ENCODE peak calls at places on chromosome 13, in ten cellular contexts. F is heart right ventricle, I is A549, H is transverse colon, Z is right atrium auricular region, P is PC-3, X is cardiac fibroblast, V is fibroblast of lung, W is neural progenitor cell, O is colonic mucosa. Y is an unnamed sample.

GRCh38 chr13:68099616-68100015 is 869.5 kb upstream of the PCDH9 start:
- DNase-seq in F (no peak), I (no peak), H (no peak), Z (no peak), P (peak), X (peak), V (peak), W (no peak), O (no peak), Y (peak)

GRCh38 chr13:87295636-87296035 is 375.5 kb upstream of the SLITRK5 start:
- DNase-seq in F (no peak), I (no peak), H (no peak), Z (no peak), P (no peak), X (no peak), V (peak), W (no peak), O (no peak), Y (no peak)

GRCh38 chr13:96089749-96090239 is at the start of gene HS6ST3:
- DNase-seq in F (peak), I (peak), H (no peak), Z (no peak), P (peak), X (peak), V (peak), W (peak), O (no peak), Y (no peak)

GRCh38 chr13:114077938-114078335 is 54.5 kb downstream of the RASA3 start:
- DNase-seq in F (no peak), I (no peak), H (no peak), Z (no peak), P (no peak), X (peak), V (peak), W (peak), O (no peak), Y (peak)

GRCh38 chr13:41017153-41017552 is 2.0 kb downstream of the ELF1 start:
- DNase-seq in F (no peak), I (no peak), H (peak), Z (no peak), P (no peak), X (no peak), V (no peak), W (no peak), O (no peak), Y (no peak)

GRCh38 chr13:103104340-103104739 is 38.1 kb upstream of the SLC10A2 start:
- DNase-seq in F (no peak), I (no peak), H (no peak), Z (no peak), P (no peak), X (peak), V (no peak), W (no peak), O (no peak), Y (no peak)

GRCh38 chr13:83182845-83183244 is 699.4 kb downstream of the SLITRK1 start:
- DNase-seq in F (no peak), I (no peak), H (no peak), Z (no peak), P (no peak), X (no peak), V (no peak), W (no peak), O (no peak), Y (no peak)

GRCh38 chr13:36258831-36259230 is 38.8 kb downstream of the CCDC169 start:
- DNase-seq in F (no peak), I (no peak), H (no peak), Z (no peak), P (no peak), X (no peak), V (no peak), W (no peak), O (no peak), Y (no peak)

DNA sequence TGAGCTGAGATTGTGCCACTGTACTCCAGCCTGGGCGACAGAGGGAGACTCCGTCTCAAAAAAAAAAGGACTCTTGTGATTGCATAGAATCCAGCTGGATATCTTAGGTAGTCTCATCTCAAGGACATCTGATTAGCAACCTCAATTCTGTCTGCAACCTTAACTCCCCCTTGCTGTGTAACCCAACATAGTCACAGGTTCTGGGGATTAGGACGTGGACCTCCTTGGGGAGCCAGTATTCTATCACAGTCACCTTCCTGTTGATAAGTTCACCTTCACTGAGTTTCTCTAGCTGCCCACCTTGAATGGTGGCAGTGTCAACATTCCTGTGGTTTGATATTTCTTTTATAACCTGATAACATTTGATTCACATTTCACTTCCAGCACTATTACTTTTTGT is 27.2 kb downstream of the GPR18 start:
- DNase-seq in F (no peak), I (no peak), H (no peak), Z (no peak), P (no peak), X (no peak), V (no peak), W (no peak), O (no peak), Y (no peak)
- H3K4me3 ChIP-seq in F (no peak), I (no peak), H (no peak), Z (no peak), P (no peak), X (no peak), V (no peak), W (no peak), O (no peak), Y (no peak)

GRCh38 chr13:45331981-45332830 is 8.8 kb downstream of the TPT1 start:
- DNase-seq in F (no peak), I (no peak), H (no peak), Z (peak), P (peak), X (peak), V (peak), W (no peak), O (no peak), Y (peak)

GRCh38 chr13:45325806-45326205 is 15.2 kb downstream of the TPT1 start:
- DNase-seq in F (peak), I (no peak), H (no peak), Z (peak), P (peak), X (peak), V (peak), W (no peak), O (no peak), Y (peak)

GRCh38 chr13:45328661-45329105 is 12.3 kb downstream of the TPT1 start:
- DNase-seq in F (no peak), I (no peak), H (no peak), Z (no peak), P (no peak), X (peak), V (peak), W (no peak), O (no peak), Y (peak)

GRCh38 chr13:45331123-45331619 is 9.8 kb downstream of the TPT1 start:
- DNase-seq in F (no peak), I (no peak), H (no peak), Z (no peak), P (no peak), X (peak), V (no peak), W (no peak), O (no peak), Y (no peak)

DNA sequence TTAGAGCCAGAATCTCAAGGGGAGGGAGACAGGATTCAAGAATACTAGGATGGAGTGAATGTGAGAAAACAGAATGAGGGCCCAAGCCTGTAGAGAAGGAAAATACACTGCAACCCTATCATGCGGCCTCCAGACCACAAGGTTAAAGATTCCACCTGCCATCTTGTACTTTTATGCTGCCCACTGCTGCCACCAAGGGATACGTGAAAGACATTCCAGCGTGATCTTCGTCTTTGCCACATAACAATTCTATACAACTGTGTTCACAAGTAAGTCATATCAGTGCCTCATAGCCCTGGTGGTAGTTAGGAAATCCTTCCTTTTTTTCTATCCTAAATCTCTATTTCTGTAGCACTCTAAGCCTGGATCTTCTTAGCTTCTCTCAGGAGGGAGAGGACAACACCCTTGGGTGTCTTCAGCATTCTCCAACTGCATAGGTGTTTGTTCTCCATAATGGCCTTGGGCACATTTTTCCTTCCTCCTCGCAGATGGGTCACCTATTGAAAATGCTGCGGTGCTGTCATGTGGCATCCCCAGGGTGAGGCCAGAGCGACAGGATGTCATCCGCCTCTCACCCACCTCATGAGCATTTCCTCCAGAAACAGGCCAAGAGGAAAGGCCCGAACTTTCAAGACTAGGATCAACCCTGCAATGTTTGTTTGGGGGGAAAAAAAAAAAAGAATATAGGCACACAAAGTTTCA is 13.6 kb downstream of the TPT1 start:
- DNase-seq in F (no peak), I (no peak), H (no peak), Z (no peak), P (peak), X (no peak), V (no peak), W (no peak), O (no peak), Y (no peak)
- TF ChIP-seq CTCF in F (no peak), I (no peak), H (no peak), Z (no peak), P (no peak), X (no peak), V (no peak), W (peak), O (no peak), Y (no peak)

DNA sequence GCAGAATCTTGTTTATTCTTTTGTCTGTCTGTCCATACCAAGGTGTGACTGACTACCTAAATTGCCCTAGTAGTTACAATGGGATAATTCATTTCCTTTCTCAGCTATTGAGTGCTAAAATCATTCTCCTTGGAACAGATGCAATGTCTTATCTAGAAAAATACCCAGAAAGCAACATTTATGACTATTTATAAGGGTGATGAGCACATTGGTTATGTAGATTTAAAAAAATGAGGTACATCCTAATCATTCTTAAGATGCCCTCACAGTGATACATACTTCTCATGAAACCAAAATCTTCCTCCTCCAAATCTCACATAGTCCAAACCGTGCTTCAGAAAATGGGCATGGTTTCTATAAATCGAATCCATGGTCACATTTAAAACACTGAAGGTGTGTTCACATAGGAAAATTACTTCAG is 11.6 kb upstream of the UBE2L5 start:
- DNase-seq in F (no peak), I (no peak), H (no peak), Z (no peak), P (no peak), X (no peak), V (peak), W (no peak), O (no peak), Y (no peak)
- H3K4me3 ChIP-seq in F (no peak), I (no peak), H (no peak), Z (no peak), P (no peak), X (no peak), V (no peak), W (no peak), O (no peak), Y (no peak)

GRCh38 chr13:98310485-98311199 is 133.6 kb upstream of the RNF113B start:
- DNase-seq in F (no peak), I (no peak), H (no peak), Z (no peak), P (no peak), X (no peak), V (no peak), W (no peak), O (no peak), Y (no peak)
- TF ChIP-seq CTCF in F (no peak), I (no peak), H (no peak), Z (no peak), P (no peak), X (no peak), V (no peak), W (no peak), O (no peak), Y (no peak)

GRCh38 chr13:98174321-98174720 is 2.7 kb downstream of the RNF113B start:
- DNase-seq in F (no peak), I (no peak), H (no peak), Z (no peak), P (no peak), X (no peak), V (peak), W (no peak), O (no peak), Y (no peak)
- H3K4me3 ChIP-seq in F (no peak), I (no peak), H (no peak), Z (no peak), P (no peak), X (no peak), V (peak), W (no peak), O (no peak), Y (no peak)

DNA sequence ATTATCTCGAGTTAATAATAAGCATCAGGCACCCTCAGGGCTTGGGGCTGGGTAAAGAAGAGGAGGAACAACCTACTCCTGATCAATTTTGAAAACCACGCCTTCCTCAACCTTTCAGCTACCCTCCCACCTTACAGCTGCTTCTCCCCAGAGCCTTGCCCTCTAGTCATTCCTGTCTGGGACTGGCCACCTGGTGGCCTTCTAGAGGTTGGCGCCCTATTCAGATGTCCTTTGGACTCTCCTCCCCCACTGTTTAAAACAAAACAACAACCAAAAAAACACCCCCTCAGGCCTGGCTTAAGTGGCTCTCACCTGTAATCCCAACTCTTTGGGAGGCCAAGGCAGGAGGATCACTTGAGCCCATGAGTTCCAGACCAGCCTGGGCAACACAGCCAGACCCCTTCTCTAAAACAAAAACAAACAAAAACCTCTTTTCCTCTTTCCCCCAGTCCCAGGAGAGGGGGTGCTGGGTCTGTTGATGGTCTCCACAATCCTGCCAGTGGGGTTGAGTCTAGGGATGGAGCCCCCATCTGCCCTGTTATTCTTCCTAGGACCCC is 62.3 kb downstream of the CCDC70 start:
- DNase-seq in F (no peak), I (peak), H (no peak), Z (no peak), P (peak), X (no peak), V (no peak), W (peak), O (no peak), Y (no peak)
- TF ChIP-seq CTCF in F (no peak), I (no peak), H (peak), Z (no peak), P (peak), X (peak), V (no peak), W (peak), O (no peak), Y (peak)